ENCODE peak calls at places on chromosomes 4 and X, in five cellular contexts. W, A, N, H and U are unnamed samples.

GRCh38 chr4:77354550-77354949 is 197.5 kb downstream of the CCNG2 start:
- DNase-seq in W (no peak), A (no peak), N (no peak), H (no peak), U (no peak)

GRCh38 chr4:93065790-93066189 is 762.0 kb downstream of the GRID2 start:
- DNase-seq in W (no peak), A (no peak), N (no peak), H (no peak), U (no peak)

GRCh38 chr4:159503243-159503642 is 400.4 kb downstream of the RAPGEF2 start:
- DNase-seq in W (no peak), A (no peak), N (no peak), H (no peak), U (no peak)

GRCh38 chr4:163017135-163017534 is 149.6 kb downstream of the NAF1 start:
- DNase-seq in W (no peak), A (no peak), N (no peak), H (no peak), U (no peak)

GRCh38 chr4:152340818-152341217 is 195.1 kb downstream of the FBXW7 start:
- DNase-seq in W (no peak), A (no peak), N (no peak), H (no peak), U (no peak)

GRCh38 chrX:11770320-11770719 is 12.3 kb downstream of the MSL3 start:
- DNase-seq in W (no peak), A (peak), N (peak), H (peak), U (no peak)

GRCh38 chr4:119136541-119136940 is 909 bp downstream of the MYOZ2 start:
- DNase-seq in W (no peak), A (no peak), N (peak), H (no peak), U (no peak)

GRCh38 chrX:43349363-43349762 is 306.7 kb upstream of the MAOA start:
- DNase-seq in W (no peak), A (peak), N (peak), H (peak), U (no peak)

GRCh38 chr4:121551271-121551670 is 145.5 kb downstream of the ANXA5 start:
- DNase-seq in W (no peak), A (peak), N (no peak), H (no peak), U (no peak)